ENCODE peak calls at places on chromosome 2, in seven cellular contexts. L, T, F, Z, G, I and Q are unnamed samples.

GRCh38 chr2:43038034-43038719 is 188.2 kb downstream of the ZFP36L2 start:
- DNase-seq in L (no peak), T (no peak), F (no peak), Z (no peak), G (no peak), I (peak; percentile 90), Q (no peak)

GRCh38 chr2:120942658-120943057 is 207.0 kb downstream of the GLI2 start:
- DNase-seq in L (no peak), T (no peak), F (no peak), Z (no peak), G (no peak), I (no peak), Q (no peak)

GRCh38 chr2:45119855-45120254 is 110.6 kb upstream of the SIX2 start:
- DNase-seq in L (no peak), T (no peak), F (no peak), Z (no peak), G (no peak), I (no peak), Q (no peak)

GRCh38 chr2:222535477-222535876 is 111.1 kb downstream of the SGPP2 start:
- DNase-seq in L (no peak), T (no peak), F (no peak), Z (no peak), G (no peak), I (no peak), Q (no peak)

GRCh38 chr2:37604716-37605115 is 66.7 kb downstream of the CDC42EP3 start:
- DNase-seq in L (no peak), T (no peak), F (no peak), Z (no peak), G (no peak), I (no peak), Q (no peak)

GRCh38 chr2:173649527-173650219 is 295.0 kb downstream of the CDCA7 start:
- DNase-seq in L (no peak), T (no peak), F (no peak), Z (no peak), G (no peak), I (no peak), Q (no peak)

GRCh38 chr2:108409768-108410167 is 32.0 kb downstream of the SULT1C4 start:
- DNase-seq in L (no peak), T (no peak), F (no peak), Z (no peak), G (no peak), I (no peak), Q (no peak)

GRCh38 chr2:212712466-212712865 is 173.9 kb upstream of the ERBB4 start:
- DNase-seq in L (no peak), T (no peak), F (no peak), Z (no peak), G (no peak), I (no peak), Q (no peak)

GRCh38 chr2:185583058-185583816 is 155.4 kb upstream of the FSIP2 start:
- DNase-seq in L (no peak), T (no peak), F (no peak), Z (no peak), G (no peak), I (no peak), Q (no peak)

GRCh38 chr2:230811508-230811907 is 53.2 kb upstream of the ITM2C start:
- DNase-seq in L (no peak), T (no peak), F (no peak), Z (no peak), G (no peak), I (no peak), Q (no peak)

GRCh38 chr2:55175254-55176093 is 56.6 kb downstream of the CLHC1 start:
- DNase-seq in L (no peak), T (no peak), F (no peak), Z (no peak), G (peak; percentile 65), I (peak; percentile 45), Q (no peak)

GRCh38 chr2:18643532-18644462 is 54.4 kb upstream of the NT5C1B start:
- DNase-seq in L (no peak), T (no peak), F (no peak), Z (no peak), G (no peak), I (no peak), Q (no peak)

GRCh38 chr2:210007895-210008294 is 5.5 kb downstream of the RPE start:
- DNase-seq in L (no peak), T (no peak), F (no peak), Z (no peak), G (no peak), I (no peak), Q (no peak)

GRCh38 chr2:75560768-75561565 is at the start of gene EVA1A:
- DNase-seq in L (no peak), T (peak; percentile 10), F (no peak), Z (peak; percentile 90), G (no peak), I (peak; percentile 66), Q (no peak)

GRCh38 chr2:71714601-71715240 is 261.4 kb downstream of the DYSF start:
- DNase-seq in L (no peak), T (no peak), F (no peak), Z (no peak), G (no peak), I (no peak), Q (peak; percentile 5)

GRCh38 chr2:141728886-141729285 is 401.9 kb downstream of the LRP1B start:
- DNase-seq in L (no peak), T (no peak), F (no peak), Z (no peak), G (no peak), I (peak; percentile 0), Q (no peak)

GRCh38 chr2:209556354-209556961 is 132.6 kb downstream of the MAP2 start:
- DNase-seq in L (no peak), T (no peak), F (no peak), Z (no peak), G (no peak), I (peak; percentile 27), Q (no peak)

GRCh38 chr2:142142595-142142994 is 11.8 kb upstream of the LRP1B start:
- DNase-seq in L (no peak), T (no peak), F (no peak), Z (no peak), G (no peak), I (no peak), Q (no peak)

GRCh38 chr2:94776036-94776435 is 95.2 kb upstream of the TEKT4 start:
- DNase-seq in L (no peak), T (no peak), F (no peak), Z (no peak), G (no peak), I (no peak), Q (no peak)

GRCh38 chr2:152387046-152387445 is 52.1 kb downstream of the FMNL2 start:
- DNase-seq in L (no peak), T (no peak), F (no peak), Z (no peak), G (no peak), I (peak; percentile 73), Q (no peak)

GRCh38 chr2:152861349-152861942 is 143.0 kb downstream of the ARL6IP6 start:
- DNase-seq in L (peak; percentile 27), T (peak; percentile 29), F (no peak), Z (no peak), G (peak; percentile 70), I (peak; percentile 32), Q (no peak)

GRCh38 chr2:218394298-218395089 is 5.2 kb upstream of the CTDSP1 start:
- DNase-seq in L (no peak), T (no peak), F (no peak), Z (peak; percentile 58), G (no peak), I (peak; percentile 16), Q (peak; percentile 76)

GRCh38 chr2:23566236-23567142 is 181.5 kb downstream of the KLHL29 start:
- DNase-seq in L (no peak), T (no peak), F (no peak), Z (no peak), G (peak; percentile 72), I (peak; percentile 75), Q (no peak)
- TF ChIP-seq CTCF in L (peak; percentile 23), T (peak; percentile 25), F (no peak), Z (no peak), G (peak; percentile 60), I (peak; percentile 60), Q (no peak)

DNA sequence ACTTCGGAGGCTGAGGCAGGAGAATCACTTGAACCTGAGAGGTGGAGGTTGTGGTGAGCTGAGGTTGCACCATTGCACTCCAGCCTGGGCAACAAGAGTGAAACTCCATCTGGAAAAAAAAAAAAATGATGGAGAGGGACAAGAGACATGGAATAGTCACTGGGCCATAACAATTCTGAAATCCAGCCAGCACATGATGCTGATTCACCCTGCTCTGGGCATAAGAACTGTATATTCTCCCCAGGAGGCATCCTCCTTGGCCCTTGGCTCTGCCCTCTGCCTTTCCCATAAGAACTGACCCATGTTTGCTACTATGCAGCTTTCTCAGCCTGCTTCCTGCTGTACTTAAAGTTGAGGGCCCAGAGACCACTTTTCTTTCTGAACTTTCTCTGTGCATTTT is 297.7 kb downstream of the GBX2 start:
- DNase-seq in L (no peak), T (no peak), F (no peak), Z (no peak), G (no peak), I (no peak), Q (no peak)
- TF ChIP-seq POLR2AphosphoS5 in L (no peak), T (no peak), F (no peak), Z (no peak), G (no peak), I (no peak), Q (no peak)

DNA sequence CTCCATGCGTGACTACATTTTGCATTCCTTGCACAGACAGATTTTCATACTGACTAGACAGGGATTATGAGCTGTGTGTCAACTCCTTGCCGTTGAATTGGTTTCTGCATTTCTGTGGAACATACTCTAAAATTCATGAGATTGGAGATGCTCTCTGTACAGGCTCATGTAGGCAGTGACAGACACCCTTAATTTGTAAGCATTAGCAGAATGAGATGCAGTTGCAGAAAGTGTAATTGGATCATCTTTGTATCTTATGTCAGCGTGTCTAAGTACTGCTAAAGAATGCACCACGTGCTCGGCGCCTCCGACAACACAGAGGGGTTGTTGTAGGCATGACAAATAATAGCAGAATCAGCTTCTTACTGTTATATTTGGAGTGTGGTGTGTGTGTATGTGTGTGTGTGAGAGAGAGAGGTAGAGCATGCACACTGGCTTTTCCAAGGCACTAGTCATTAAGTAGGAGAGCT is 212.4 kb downstream of the CMPK2 start:
- DNase-seq in L (no peak), T (no peak), F (no peak), Z (no peak), G (no peak), I (no peak), Q (no peak)
- TF ChIP-seq EP300 in L (no peak), T (no peak), F (no peak), Z (no peak), G (no peak), I (no peak), Q (no peak)

DNA sequence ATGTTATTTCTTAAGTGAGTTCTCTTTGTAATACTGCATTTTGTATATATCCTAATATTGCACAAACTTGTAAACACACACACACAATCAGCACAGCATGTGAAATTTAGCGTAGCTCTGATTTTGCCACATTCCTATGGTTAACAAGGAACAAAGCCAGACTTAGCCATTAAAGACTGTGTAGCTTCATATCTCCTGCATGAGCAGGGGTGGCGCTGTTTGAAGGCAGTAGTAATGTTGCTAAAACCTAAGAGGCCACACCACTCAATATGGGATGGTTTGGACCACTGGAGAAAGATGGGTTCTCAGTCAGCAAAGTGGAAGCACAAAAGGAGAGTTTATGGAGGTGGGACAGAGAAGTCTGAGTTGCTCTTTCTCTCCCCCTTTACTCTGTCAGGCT is 61.1 kb upstream of the RND3 start:
- DNase-seq in L (no peak), T (no peak), F (no peak), Z (no peak), G (no peak), I (peak; percentile 30), Q (no peak)
- TF ChIP-seq CTCF in L (no peak), T (no peak), F (no peak), Z (no peak), G (no peak), I (peak; percentile 45), Q (no peak)

GRCh38 chr2:86140969-86141392 is 34.9 kb downstream of the PTCD3 start:
- DNase-seq in L (no peak), T (no peak), F (no peak), Z (no peak), G (no peak), I (no peak), Q (no peak)
- TF ChIP-seq POLR2AphosphoS5 in L (no peak), T (no peak), F (no peak), Z (no peak), G (peak; percentile 36), I (peak; percentile 29), Q (no peak)